ENCODE peak calls at places on chromosomes 4 and X, in five cellular contexts. One of them, this sample, is unnamed.

GRCh38 chr4:137768881-137769280 is 236.6 kb upstream of the PCDH18 start:
- DNase-seq in astrocyte of the spinal cord: no peak
- DNase-seq in fibroblast of lung: no peak
- DNase-seq in spleen: no peak
- DNase-seq in right atrium auricular region: no peak
- DNase-seq in this sample: no peak

GRCh38 chrX:24703185-24703494 is 9.4 kb downstream of the POLA1 start:
- DNase-seq in fibroblast of lung: no peak
- DNase-seq in astrocyte of the spinal cord: no peak
- DNase-seq in spleen: no peak
- DNase-seq in right atrium auricular region: no peak
- DNase-seq in this sample: no peak

GRCh38 chrX:40197071-40197470 is 99.3 kb upstream of the BCOR start:
- DNase-seq in astrocyte of the spinal cord: no peak
- DNase-seq in right atrium auricular region: no peak
- DNase-seq in spleen: no peak
- DNase-seq in fibroblast of lung: no peak
- DNase-seq in this sample: peak

GRCh38 chr4:27974339-27974738 is 1113.7 kb downstream of the STIM2 start:
- DNase-seq in fibroblast of lung: no peak
- DNase-seq in right atrium auricular region: no peak
- DNase-seq in spleen: no peak
- DNase-seq in astrocyte of the spinal cord: no peak
- DNase-seq in this sample: no peak

GRCh38 chr4:168076989-168077725 is 15.2 kb upstream of the ANXA10 start:
- DNase-seq in right atrium auricular region: no peak
- DNase-seq in spleen: no peak
- DNase-seq in astrocyte of the spinal cord: peak
- DNase-seq in fibroblast of lung: peak
- DNase-seq in this sample: peak

GRCh38 chr4:39576268-39576667 is 49.0 kb upstream of the UGDH start:
- DNase-seq in spleen: no peak
- DNase-seq in fibroblast of lung: peak
- DNase-seq in astrocyte of the spinal cord: no peak
- DNase-seq in right atrium auricular region: no peak
- DNase-seq in this sample: no peak

GRCh38 chr4:139184129-139184528 is 7.1 kb upstream of the ELF2 start:
- DNase-seq in fibroblast of lung: peak
- DNase-seq in spleen: no peak
- DNase-seq in right atrium auricular region: no peak
- DNase-seq in astrocyte of the spinal cord: peak
- DNase-seq in this sample: no peak

GRCh38 chr4:64432674-64433073 is 23.4 kb upstream of the TECRL start:
- DNase-seq in right atrium auricular region: no peak
- DNase-seq in astrocyte of the spinal cord: no peak
- DNase-seq in fibroblast of lung: no peak
- DNase-seq in spleen: no peak
- DNase-seq in this sample: no peak

GRCh38 chr4:142092941-142093340 is 456.6 kb downstream of the IL15 start:
- DNase-seq in astrocyte of the spinal cord: peak
- DNase-seq in spleen: no peak
- DNase-seq in right atrium auricular region: no peak
- DNase-seq in fibroblast of lung: peak
- DNase-seq in this sample: no peak

GRCh38 chrX:8760021-8760420 is 28.1 kb upstream of the ANOS1 start:
- DNase-seq in right atrium auricular region: no peak
- DNase-seq in fibroblast of lung: peak
- DNase-seq in spleen: no peak
- DNase-seq in astrocyte of the spinal cord: no peak
- DNase-seq in this sample: no peak

GRCh38 chrX:3728454-3728853 is 15.0 kb upstream of the PRKX start:
- DNase-seq in right atrium auricular region: no peak
- DNase-seq in astrocyte of the spinal cord: peak
- DNase-seq in fibroblast of lung: peak
- DNase-seq in spleen: no peak
- DNase-seq in this sample: peak

GRCh38 chr4:8548731-8549351 is 31.4 kb upstream of the GPR78 start:
- DNase-seq in spleen: peak
- DNase-seq in astrocyte of the spinal cord: no peak
- DNase-seq in fibroblast of lung: no peak
- DNase-seq in right atrium auricular region: no peak
- DNase-seq in this sample: no peak

GRCh38 chr4:13164783-13165371 is 319.3 kb downstream of the RAB28 start:
- DNase-seq in spleen: no peak
- DNase-seq in fibroblast of lung: no peak
- DNase-seq in right atrium auricular region: no peak
- DNase-seq in astrocyte of the spinal cord: no peak
- DNase-seq in this sample: no peak

GRCh38 chr4:158347596-158347995 is 137.3 kb downstream of the TMEM144 start:
- DNase-seq in astrocyte of the spinal cord: no peak
- DNase-seq in spleen: no peak
- DNase-seq in fibroblast of lung: peak
- DNase-seq in right atrium auricular region: no peak
- DNase-seq in this sample: no peak

GRCh38 chrX:40173662-40174593 is 76.2 kb upstream of the BCOR start:
- DNase-seq in spleen: peak
- DNase-seq in astrocyte of the spinal cord: no peak
- DNase-seq in right atrium auricular region: no peak
- DNase-seq in fibroblast of lung: peak
- DNase-seq in this sample: peak

GRCh38 chr4:57373971-57374370 is 263.8 kb upstream of the IGFBP7 start:
- DNase-seq in right atrium auricular region: no peak
- DNase-seq in fibroblast of lung: peak
- DNase-seq in spleen: no peak
- DNase-seq in astrocyte of the spinal cord: no peak
- DNase-seq in this sample: no peak

GRCh38 chr4:172546782-172547181 is 621.8 kb upstream of the GALNT7 start:
- DNase-seq in astrocyte of the spinal cord: no peak
- DNase-seq in fibroblast of lung: no peak
- DNase-seq in spleen: no peak
- DNase-seq in right atrium auricular region: no peak
- DNase-seq in this sample: no peak

GRCh38 chr4:141126769-141127168 is 6.5 kb downstream of the RNF150 start:
- DNase-seq in spleen: no peak
- DNase-seq in astrocyte of the spinal cord: no peak
- DNase-seq in right atrium auricular region: no peak
- DNase-seq in fibroblast of lung: peak
- DNase-seq in this sample: no peak

GRCh38 chr4:54527532-54527931 is 130.2 kb upstream of the KIT start:
- DNase-seq in right atrium auricular region: no peak
- DNase-seq in spleen: no peak
- DNase-seq in fibroblast of lung: no peak
- DNase-seq in astrocyte of the spinal cord: no peak
- DNase-seq in this sample: no peak

GRCh38 chr4:113943863-113944262 is 35.6 kb downstream of the ARSJ start:
- DNase-seq in astrocyte of the spinal cord: peak
- DNase-seq in fibroblast of lung: peak
- DNase-seq in right atrium auricular region: no peak
- DNase-seq in spleen: no peak
- DNase-seq in this sample: no peak

GRCh38 chr4:113947484-113947883 is 32.0 kb downstream of the ARSJ start:
- DNase-seq in astrocyte of the spinal cord: no peak
- DNase-seq in fibroblast of lung: no peak
- DNase-seq in spleen: no peak
- DNase-seq in right atrium auricular region: no peak
- DNase-seq in this sample: no peak

GRCh38 chr4:113943085-113943484 is 36.4 kb downstream of the ARSJ start:
- DNase-seq in fibroblast of lung: no peak
- DNase-seq in astrocyte of the spinal cord: no peak
- DNase-seq in right atrium auricular region: no peak
- DNase-seq in spleen: no peak
- DNase-seq in this sample: no peak

GRCh38 chr4:113941836-113942235 is 37.6 kb downstream of the ARSJ start:
- DNase-seq in fibroblast of lung: peak
- DNase-seq in spleen: no peak
- DNase-seq in astrocyte of the spinal cord: no peak
- DNase-seq in right atrium auricular region: no peak
- DNase-seq in this sample: no peak

DNA sequence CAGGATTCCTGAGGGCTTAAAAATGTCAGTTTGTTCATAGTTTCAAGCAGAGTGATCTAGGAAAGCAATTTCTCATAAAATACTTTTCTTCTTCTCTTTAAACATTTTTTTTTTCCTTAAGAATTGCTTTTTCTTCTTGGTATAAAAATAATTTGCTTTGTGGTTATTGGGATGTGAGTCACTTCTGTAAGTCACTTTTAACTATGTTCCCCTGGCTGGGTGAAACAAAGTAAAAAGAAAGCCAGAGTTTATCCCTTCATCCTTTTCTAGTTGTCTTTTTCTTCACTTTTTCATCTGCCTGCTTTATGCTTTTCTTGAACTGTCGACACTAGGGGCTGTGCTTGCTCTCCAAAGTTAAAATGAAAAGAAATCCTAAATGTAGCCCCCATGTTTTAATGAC is 33.5 kb downstream of the ARSJ start:
- DNase-seq in spleen: no peak
- DNase-seq in fibroblast of lung: peak
- DNase-seq in right atrium auricular region: no peak
- DNase-seq in astrocyte of the spinal cord: peak
- DNase-seq in this sample: no peak
- H3K4me3 ChIP-seq in spleen: no peak
- H3K4me3 ChIP-seq in fibroblast of lung: no peak
- H3K4me3 ChIP-seq in right atrium auricular region: no peak
- H3K4me3 ChIP-seq in astrocyte of the spinal cord: peak
- H3K4me3 ChIP-seq in this sample: no peak

GRCh38 chr4:101114936-101115372 is 232.4 kb downstream of the PPP3CA start:
- DNase-seq in astrocyte of the spinal cord: peak
- DNase-seq in right atrium auricular region: no peak
- DNase-seq in spleen: no peak
- DNase-seq in fibroblast of lung: peak
- DNase-seq in this sample: no peak

GRCh38 chr4:101118641-101119040 is 228.7 kb downstream of the PPP3CA start:
- DNase-seq in fibroblast of lung: no peak
- DNase-seq in right atrium auricular region: no peak
- DNase-seq in astrocyte of the spinal cord: no peak
- DNase-seq in spleen: no peak
- DNase-seq in this sample: no peak

GRCh38 chr4:101119141-101119540 is 228.2 kb downstream of the PPP3CA start:
- DNase-seq in right atrium auricular region: no peak
- DNase-seq in spleen: no peak
- DNase-seq in astrocyte of the spinal cord: no peak
- DNase-seq in fibroblast of lung: no peak
- DNase-seq in this sample: no peak

DNA sequence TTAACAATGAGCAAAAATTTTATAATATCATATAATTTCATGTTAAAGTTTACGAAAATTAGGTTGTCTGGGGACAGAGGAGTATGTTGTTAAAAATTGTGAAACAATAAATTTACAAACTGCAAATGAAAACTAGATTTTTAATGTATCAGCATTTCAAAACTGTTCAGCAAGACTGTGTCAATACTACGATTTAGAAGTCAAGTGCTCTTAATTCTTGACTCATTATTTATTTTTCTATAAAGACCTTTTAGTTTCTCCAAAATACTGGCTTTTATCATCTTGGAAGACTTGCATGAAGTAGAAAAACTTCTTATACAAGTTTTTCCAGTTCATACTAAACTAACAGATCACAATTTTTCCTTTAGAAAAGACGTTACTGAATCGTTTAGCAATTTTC is 231.5 kb downstream of the PPP3CA start:
- DNase-seq in right atrium auricular region: no peak
- DNase-seq in spleen: no peak
- DNase-seq in fibroblast of lung: no peak
- DNase-seq in astrocyte of the spinal cord: no peak
- DNase-seq in this sample: no peak
- H3K4me3 ChIP-seq in right atrium auricular region: no peak
- H3K4me3 ChIP-seq in spleen: no peak
- H3K4me3 ChIP-seq in fibroblast of lung: no peak
- H3K4me3 ChIP-seq in astrocyte of the spinal cord: no peak
- H3K4me3 ChIP-seq in this sample: no peak

GRCh38 chrX:5870238-5870637 is 358.4 kb downstream of the NLGN4X start:
- DNase-seq in right atrium auricular region: no peak
- DNase-seq in spleen: no peak
- DNase-seq in fibroblast of lung: peak
- DNase-seq in astrocyte of the spinal cord: no peak
- DNase-seq in this sample: no peak
- H3K4me3 ChIP-seq in right atrium auricular region: no peak
- H3K4me3 ChIP-seq in spleen: no peak
- H3K4me3 ChIP-seq in fibroblast of lung: no peak
- H3K4me3 ChIP-seq in astrocyte of the spinal cord: no peak
- H3K4me3 ChIP-seq in this sample: no peak

GRCh38 chr4:130608121-130608520 is 1512.2 kb downstream of the C4orf33 start:
- DNase-seq in spleen: no peak
- DNase-seq in fibroblast of lung: no peak
- DNase-seq in right atrium auricular region: no peak
- DNase-seq in astrocyte of the spinal cord: no peak
- DNase-seq in this sample: no peak
- H3K4me3 ChIP-seq in spleen: no peak
- H3K4me3 ChIP-seq in fibroblast of lung: no peak
- H3K4me3 ChIP-seq in right atrium auricular region: no peak
- H3K4me3 ChIP-seq in astrocyte of the spinal cord: no peak
- H3K4me3 ChIP-seq in this sample: no peak

GRCh38 chrX:19121898-19122640 is at the start of gene ADGRG2:
- DNase-seq in spleen: no peak
- DNase-seq in fibroblast of lung: peak
- DNase-seq in right atrium auricular region: no peak
- DNase-seq in astrocyte of the spinal cord: peak
- DNase-seq in this sample: peak
- H3K4me3 ChIP-seq in spleen: peak
- H3K4me3 ChIP-seq in fibroblast of lung: no peak
- H3K4me3 ChIP-seq in right atrium auricular region: peak
- H3K4me3 ChIP-seq in astrocyte of the spinal cord: peak
- H3K4me3 ChIP-seq in this sample: peak

GRCh38 chrX:103794117-103794516 is 17.5 kb downstream of the PLP1 start:
- DNase-seq in astrocyte of the spinal cord: no peak
- DNase-seq in spleen: no peak
- DNase-seq in right atrium auricular region: no peak
- DNase-seq in fibroblast of lung: peak
- DNase-seq in this sample: no peak

GRCh38 chrX:103791233-103791632 is 14.6 kb downstream of the PLP1 start:
- DNase-seq in fibroblast of lung: peak
- DNase-seq in spleen: no peak
- DNase-seq in right atrium auricular region: no peak
- DNase-seq in astrocyte of the spinal cord: no peak
- DNase-seq in this sample: no peak

GRCh38 chrX:103791826-103792458 is 15.3 kb downstream of the PLP1 start:
- DNase-seq in spleen: no peak
- DNase-seq in astrocyte of the spinal cord: no peak
- DNase-seq in fibroblast of lung: peak
- DNase-seq in right atrium auricular region: no peak
- DNase-seq in this sample: no peak

GRCh38 chrX:103793541-103793932 is 16.9 kb downstream of the PLP1 start:
- DNase-seq in right atrium auricular region: no peak
- DNase-seq in spleen: no peak
- DNase-seq in fibroblast of lung: peak
- DNase-seq in astrocyte of the spinal cord: no peak
- DNase-seq in this sample: no peak

DNA sequence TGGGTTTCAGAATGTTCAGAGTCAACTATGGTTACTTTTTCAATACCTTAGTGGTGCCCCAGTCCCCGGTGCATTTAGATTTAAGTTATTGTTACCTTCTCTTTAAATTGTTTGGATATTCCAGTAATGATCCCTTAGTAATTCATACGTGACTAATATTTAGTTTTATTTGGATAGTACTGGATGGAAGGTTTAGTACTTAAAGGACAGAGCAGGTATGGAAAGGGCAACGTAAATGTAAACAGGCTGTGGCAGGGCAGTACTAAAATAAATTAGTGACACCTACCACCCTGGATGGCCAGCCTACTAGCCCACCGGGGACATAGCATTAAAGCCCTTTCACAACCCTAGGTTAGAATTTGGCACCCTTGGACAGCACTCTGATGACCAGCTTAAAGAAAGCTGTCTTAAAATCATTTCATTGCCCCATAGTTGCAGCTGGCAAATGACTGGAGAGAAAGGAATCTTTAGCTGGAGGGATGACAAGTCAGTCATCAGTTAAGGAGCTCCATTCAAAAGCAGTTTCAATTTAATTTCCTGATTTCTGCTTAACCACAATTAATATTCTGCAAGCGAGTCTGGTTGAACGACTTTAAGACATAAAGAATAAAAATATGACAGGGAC is 16.4 kb downstream of the PLP1 start:
- DNase-seq in astrocyte of the spinal cord: peak
- DNase-seq in fibroblast of lung: peak
- DNase-seq in right atrium auricular region: no peak
- DNase-seq in spleen: no peak
- DNase-seq in this sample: no peak
- H3K4me3 ChIP-seq in astrocyte of the spinal cord: no peak
- H3K4me3 ChIP-seq in fibroblast of lung: peak
- H3K4me3 ChIP-seq in right atrium auricular region: no peak
- H3K4me3 ChIP-seq in spleen: no peak
- H3K4me3 ChIP-seq in this sample: no peak